ENCODE peak calls at places on chromosomes 16 and 17, in nine cellular contexts. One of them, this sample, is unnamed.

GRCh38 chr16:4944333-4945281 is 7.7 kb upstream of the PPL start:
- DNase-seq in stomach: peak
- DNase-seq in suprapubic skin: peak
- DNase-seq in GM23338: peak
- DNase-seq in prostate gland: peak
- DNase-seq in HL-60: peak
- DNase-seq in HepG2: peak
- DNase-seq in sigmoid colon: peak
- DNase-seq in H1: peak
- DNase-seq in this sample: no peak

GRCh38 chr17:7252176-7253043 is at the start of gene ELP5:
- DNase-seq in stomach: peak
- DNase-seq in suprapubic skin: peak
- DNase-seq in GM23338: peak
- DNase-seq in prostate gland: peak
- DNase-seq in HL-60: peak
- DNase-seq in HepG2: peak
- DNase-seq in sigmoid colon: peak
- DNase-seq in H1: peak
- DNase-seq in this sample: peak

GRCh38 chr16:67199808-67200198 is 872 bp downstream of the ELMO3 start:
- DNase-seq in stomach: no peak
- DNase-seq in suprapubic skin: no peak
- DNase-seq in GM23338: peak
- DNase-seq in prostate gland: no peak
- DNase-seq in HL-60: no peak
- DNase-seq in HepG2: no peak
- DNase-seq in sigmoid colon: no peak
- DNase-seq in H1: peak
- DNase-seq in this sample: no peak

GRCh38 chr16:28902909-28903308 is 22.1 kb downstream of the RABEP2 start:
- DNase-seq in stomach: no peak
- DNase-seq in suprapubic skin: no peak
- DNase-seq in GM23338: no peak
- DNase-seq in prostate gland: no peak
- DNase-seq in HL-60: no peak
- DNase-seq in HepG2: no peak
- DNase-seq in sigmoid colon: no peak
- DNase-seq in H1: no peak
- DNase-seq in this sample: no peak

GRCh38 chr17:41504126-41504977 is 1.1 kb downstream of the KRT13 start:
- DNase-seq in stomach: no peak
- DNase-seq in suprapubic skin: no peak
- DNase-seq in GM23338: no peak
- DNase-seq in prostate gland: no peak
- DNase-seq in HL-60: no peak
- DNase-seq in HepG2: no peak
- DNase-seq in sigmoid colon: no peak
- DNase-seq in H1: no peak
- DNase-seq in this sample: no peak

GRCh38 chr17:79235808-79236207 is 161.2 kb downstream of the ENGASE start:
- DNase-seq in stomach: no peak
- DNase-seq in suprapubic skin: no peak
- DNase-seq in GM23338: no peak
- DNase-seq in prostate gland: no peak
- DNase-seq in HL-60: no peak
- DNase-seq in HepG2: no peak
- DNase-seq in sigmoid colon: no peak
- DNase-seq in H1: no peak
- DNase-seq in this sample: no peak

GRCh38 chr16:280991-281659 is 734 bp downstream of the ARHGDIG start:
- DNase-seq in stomach: no peak
- DNase-seq in suprapubic skin: no peak
- DNase-seq in GM23338: no peak
- DNase-seq in prostate gland: no peak
- DNase-seq in HL-60: no peak
- DNase-seq in HepG2: no peak
- DNase-seq in sigmoid colon: no peak
- DNase-seq in H1: no peak
- DNase-seq in this sample: no peak

GRCh38 chr16:22023505-22023904 is 15.6 kb downstream of the MOSMO start:
- DNase-seq in stomach: no peak
- DNase-seq in suprapubic skin: no peak
- DNase-seq in GM23338: peak
- DNase-seq in prostate gland: no peak
- DNase-seq in HL-60: no peak
- DNase-seq in HepG2: no peak
- DNase-seq in sigmoid colon: no peak
- DNase-seq in H1: no peak
- DNase-seq in this sample: no peak

DNA sequence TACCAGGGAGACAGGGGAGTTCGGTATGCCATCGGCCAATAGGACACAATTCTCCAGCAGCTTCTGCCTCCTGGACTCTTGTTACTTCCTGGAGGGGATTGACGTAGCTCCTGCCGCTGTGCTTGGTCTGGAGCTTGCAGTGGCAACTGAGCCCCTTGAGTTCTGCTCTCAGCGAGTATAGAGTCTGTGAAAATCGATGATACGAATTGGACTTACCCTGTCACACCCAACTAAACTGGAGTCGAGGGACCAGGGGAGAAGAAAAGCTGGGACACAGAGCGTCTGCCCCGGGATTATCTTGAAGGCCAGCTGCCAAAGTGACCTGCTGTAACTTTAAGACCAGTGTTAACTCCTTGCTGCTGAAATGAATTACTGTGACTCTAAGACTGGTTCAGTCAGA is 22.2 kb downstream of the SEC14L1 start:
- DNase-seq in stomach: no peak
- DNase-seq in suprapubic skin: no peak
- DNase-seq in GM23338: no peak
- DNase-seq in prostate gland: no peak
- DNase-seq in HL-60: no peak
- DNase-seq in HepG2: no peak
- DNase-seq in sigmoid colon: no peak
- DNase-seq in H1: no peak
- DNase-seq in this sample: no peak
- TF ChIP-seq POLR2AphosphoS5 in stomach: no peak
- TF ChIP-seq POLR2AphosphoS5 in suprapubic skin: no peak
- TF ChIP-seq POLR2AphosphoS5 in GM23338: no peak
- TF ChIP-seq POLR2AphosphoS5 in prostate gland: no peak
- TF ChIP-seq POLR2AphosphoS5 in HL-60: no peak
- TF ChIP-seq POLR2AphosphoS5 in HepG2: no peak
- TF ChIP-seq POLR2AphosphoS5 in sigmoid colon: no peak
- TF ChIP-seq POLR2AphosphoS5 in H1: no peak
- TF ChIP-seq POLR2AphosphoS5 in this sample: no peak

DNA sequence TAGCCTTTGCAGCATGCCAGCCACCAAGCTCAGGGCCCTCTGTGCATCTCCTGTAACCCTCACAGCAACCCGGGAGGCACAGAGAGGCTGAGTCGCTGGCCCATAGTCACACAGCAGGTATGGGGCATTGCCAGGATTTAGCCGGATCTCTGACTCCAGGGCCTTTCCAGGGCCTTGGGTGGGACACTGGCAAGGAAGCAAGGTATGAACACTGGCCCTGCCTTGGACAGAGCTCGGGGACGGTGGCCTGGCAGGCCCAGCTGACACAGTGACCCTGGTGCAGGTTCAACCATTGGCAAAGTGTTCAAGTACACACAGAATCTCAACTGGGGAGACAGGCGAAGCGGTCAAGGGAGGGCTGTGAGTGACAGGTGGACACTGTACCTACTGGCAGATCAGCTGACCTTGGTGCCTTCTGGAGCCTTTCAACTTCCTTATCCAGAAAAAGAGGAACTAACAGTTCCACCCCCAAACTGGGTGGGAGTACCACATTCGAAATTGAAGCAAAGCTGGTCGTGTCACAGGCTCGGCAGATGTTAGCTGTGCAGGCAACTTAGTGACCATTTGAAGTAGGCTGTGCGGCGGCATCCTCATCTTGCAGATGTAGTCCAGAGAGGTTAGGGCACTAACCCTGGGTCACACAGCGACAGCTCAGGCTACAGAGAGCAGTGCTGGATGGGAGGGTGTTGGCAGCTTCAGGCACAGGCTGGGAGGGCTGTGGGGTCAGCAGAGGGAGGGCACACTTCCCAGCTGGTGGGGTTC is 287.4 kb downstream of the SEC14L1 start:
- DNase-seq in stomach: no peak
- DNase-seq in suprapubic skin: no peak
- DNase-seq in GM23338: no peak
- DNase-seq in prostate gland: no peak
- DNase-seq in HL-60: peak
- DNase-seq in HepG2: no peak
- DNase-seq in sigmoid colon: no peak
- DNase-seq in H1: no peak
- DNase-seq in this sample: no peak
- TF ChIP-seq POLR2AphosphoS5 in stomach: no peak
- TF ChIP-seq POLR2AphosphoS5 in suprapubic skin: no peak
- TF ChIP-seq POLR2AphosphoS5 in GM23338: no peak
- TF ChIP-seq POLR2AphosphoS5 in prostate gland: no peak
- TF ChIP-seq POLR2AphosphoS5 in HL-60: peak
- TF ChIP-seq POLR2AphosphoS5 in HepG2: no peak
- TF ChIP-seq POLR2AphosphoS5 in sigmoid colon: no peak
- TF ChIP-seq POLR2AphosphoS5 in H1: no peak
- TF ChIP-seq POLR2AphosphoS5 in this sample: no peak

GRCh38 chr17:76529643-76530488 is 7.6 kb downstream of the CYGB start:
- DNase-seq in stomach: peak
- DNase-seq in suprapubic skin: peak
- DNase-seq in GM23338: no peak
- DNase-seq in prostate gland: no peak
- DNase-seq in HL-60: no peak
- DNase-seq in HepG2: peak
- DNase-seq in sigmoid colon: peak
- DNase-seq in H1: peak
- DNase-seq in this sample: no peak
- TF ChIP-seq POLR2AphosphoS5 in stomach: no peak
- TF ChIP-seq POLR2AphosphoS5 in suprapubic skin: no peak
- TF ChIP-seq POLR2AphosphoS5 in GM23338: no peak
- TF ChIP-seq POLR2AphosphoS5 in prostate gland: no peak
- TF ChIP-seq POLR2AphosphoS5 in HL-60: no peak
- TF ChIP-seq POLR2AphosphoS5 in HepG2: no peak
- TF ChIP-seq POLR2AphosphoS5 in sigmoid colon: peak
- TF ChIP-seq POLR2AphosphoS5 in H1: no peak
- TF ChIP-seq POLR2AphosphoS5 in this sample: no peak

GRCh38 chr16:1980770-1981087 is 540 bp downstream of the NOXO1 start:
- DNase-seq in stomach: no peak
- DNase-seq in suprapubic skin: no peak
- DNase-seq in GM23338: no peak
- DNase-seq in prostate gland: no peak
- DNase-seq in HL-60: no peak
- DNase-seq in HepG2: no peak
- DNase-seq in sigmoid colon: no peak
- DNase-seq in H1: no peak
- DNase-seq in this sample: no peak

GRCh38 chr16:1981398-1981836 is at the start of gene NOXO1:
- DNase-seq in stomach: no peak
- DNase-seq in suprapubic skin: no peak
- DNase-seq in GM23338: no peak
- DNase-seq in prostate gland: no peak
- DNase-seq in HL-60: no peak
- DNase-seq in HepG2: no peak
- DNase-seq in sigmoid colon: no peak
- DNase-seq in H1: peak
- DNase-seq in this sample: no peak

GRCh38 chr16:1978476-1979120 is 2.7 kb downstream of the NOXO1 start:
- DNase-seq in stomach: no peak
- DNase-seq in suprapubic skin: no peak
- DNase-seq in GM23338: peak
- DNase-seq in prostate gland: peak
- DNase-seq in HL-60: no peak
- DNase-seq in HepG2: no peak
- DNase-seq in sigmoid colon: no peak
- DNase-seq in H1: peak
- DNase-seq in this sample: no peak

GRCh38 chr16:1979271-1980025 is 1.8 kb downstream of the NOXO1 start:
- DNase-seq in stomach: peak
- DNase-seq in suprapubic skin: no peak
- DNase-seq in GM23338: peak
- DNase-seq in prostate gland: peak
- DNase-seq in HL-60: no peak
- DNase-seq in HepG2: no peak
- DNase-seq in sigmoid colon: no peak
- DNase-seq in H1: peak
- DNase-seq in this sample: no peak

GRCh38 chr16:1980026-1980769 is 1.1 kb downstream of the NOXO1 start:
- DNase-seq in stomach: peak
- DNase-seq in suprapubic skin: no peak
- DNase-seq in GM23338: peak
- DNase-seq in prostate gland: no peak
- DNase-seq in HL-60: no peak
- DNase-seq in HepG2: no peak
- DNase-seq in sigmoid colon: no peak
- DNase-seq in H1: peak
- DNase-seq in this sample: no peak
- TF ChIP-seq POLR2AphosphoS5 in stomach: no peak
- TF ChIP-seq POLR2AphosphoS5 in suprapubic skin: no peak
- TF ChIP-seq POLR2AphosphoS5 in GM23338: no peak
- TF ChIP-seq POLR2AphosphoS5 in prostate gland: no peak
- TF ChIP-seq POLR2AphosphoS5 in HL-60: peak
- TF ChIP-seq POLR2AphosphoS5 in HepG2: no peak
- TF ChIP-seq POLR2AphosphoS5 in sigmoid colon: no peak
- TF ChIP-seq POLR2AphosphoS5 in H1: peak
- TF ChIP-seq POLR2AphosphoS5 in this sample: no peak

DNA sequence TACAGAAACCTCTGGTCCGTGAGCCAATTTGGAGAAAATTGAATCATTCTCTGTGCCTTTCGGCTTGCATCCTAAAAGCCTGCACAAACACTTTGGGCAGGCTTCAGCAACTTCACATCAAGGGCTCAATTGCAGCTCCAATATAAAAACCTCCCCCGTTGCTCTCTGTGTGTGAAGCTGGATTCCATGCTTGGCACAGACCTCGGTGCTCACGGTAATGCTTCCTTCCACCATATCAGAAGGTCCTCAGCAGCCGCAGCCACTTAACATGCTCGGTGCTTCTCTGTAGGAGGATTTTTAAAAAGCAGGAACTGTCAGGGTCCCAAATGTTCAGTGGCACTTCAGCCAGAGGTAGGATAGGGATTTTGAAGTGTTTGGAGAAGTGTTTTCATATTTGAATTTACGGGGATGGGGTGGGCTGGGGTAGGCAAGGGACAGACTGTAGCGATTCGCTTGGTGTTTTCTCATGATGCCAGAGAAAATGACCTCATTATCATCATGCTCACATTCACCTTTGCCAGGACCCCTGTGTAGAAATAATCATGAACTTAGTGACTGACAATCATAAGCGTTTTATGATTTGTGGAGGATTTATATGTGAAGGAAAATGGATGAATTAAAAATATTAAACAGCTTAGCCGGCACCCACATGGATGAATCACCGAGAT is 84.6 kb downstream of the WWOX start:
- DNase-seq in stomach: no peak
- DNase-seq in suprapubic skin: no peak
- DNase-seq in GM23338: no peak
- DNase-seq in prostate gland: peak
- DNase-seq in HL-60: no peak
- DNase-seq in HepG2: no peak
- DNase-seq in sigmoid colon: no peak
- DNase-seq in H1: no peak
- DNase-seq in this sample: no peak
- TF ChIP-seq POLR2AphosphoS5 in stomach: no peak
- TF ChIP-seq POLR2AphosphoS5 in suprapubic skin: no peak
- TF ChIP-seq POLR2AphosphoS5 in GM23338: no peak
- TF ChIP-seq POLR2AphosphoS5 in prostate gland: no peak
- TF ChIP-seq POLR2AphosphoS5 in HL-60: no peak
- TF ChIP-seq POLR2AphosphoS5 in HepG2: no peak
- TF ChIP-seq POLR2AphosphoS5 in sigmoid colon: no peak
- TF ChIP-seq POLR2AphosphoS5 in H1: no peak
- TF ChIP-seq POLR2AphosphoS5 in this sample: no peak

This sample was measured in GM12891.